ENCODE peak calls at places on chromosomes 3 and 15, in five cellular contexts. One of them, this sample, is unnamed.

GRCh38 chr15:70267879-70268278 is 170.2 kb upstream of the TLE3 start:
- DNase-seq in H1: no peak
- DNase-seq in mesenchymal stem cell: peak
- DNase-seq in neuronal stem cell: no peak
- DNase-seq in trophoblast cell: peak
- DNase-seq in this sample: no peak

GRCh38 chr3:36817806-36818205 is 53.5 kb upstream of the DCLK3 start:
- DNase-seq in H1: no peak
- DNase-seq in mesenchymal stem cell: no peak
- DNase-seq in neuronal stem cell: no peak
- DNase-seq in trophoblast cell: no peak
- DNase-seq in this sample: no peak

GRCh38 chr3:98350082-98350481 is 3.6 kb upstream of the OR5K4 start:
- DNase-seq in H1: no peak
- DNase-seq in mesenchymal stem cell: no peak
- DNase-seq in neuronal stem cell: no peak
- DNase-seq in trophoblast cell: no peak
- DNase-seq in this sample: no peak

GRCh38 chr15:61906961-61907752 is 153.1 kb downstream of the VPS13C start:
- DNase-seq in H1: no peak
- DNase-seq in mesenchymal stem cell: no peak
- DNase-seq in neuronal stem cell: no peak
- DNase-seq in trophoblast cell: no peak
- DNase-seq in this sample: no peak

GRCh38 chr3:124569761-124570160 is 160.5 kb upstream of the UMPS start:
- DNase-seq in H1: no peak
- DNase-seq in mesenchymal stem cell: no peak
- DNase-seq in neuronal stem cell: no peak
- DNase-seq in trophoblast cell: no peak
- DNase-seq in this sample: no peak

GRCh38 chr15:40471105-40471777 is 457 bp downstream of the CHST14 start:
- DNase-seq in H1: peak
- DNase-seq in mesenchymal stem cell: peak
- DNase-seq in neuronal stem cell: peak
- DNase-seq in trophoblast cell: no peak
- DNase-seq in this sample: peak

GRCh38 chr3:61927332-61927731 is 366.0 kb downstream of the PTPRG start:
- DNase-seq in H1: no peak
- DNase-seq in mesenchymal stem cell: no peak
- DNase-seq in neuronal stem cell: no peak
- DNase-seq in trophoblast cell: no peak
- DNase-seq in this sample: no peak

GRCh38 chr3:124606180-124606579 is 124.1 kb upstream of the UMPS start:
- DNase-seq in H1: no peak
- DNase-seq in mesenchymal stem cell: no peak
- DNase-seq in neuronal stem cell: no peak
- DNase-seq in trophoblast cell: no peak
- DNase-seq in this sample: no peak

GRCh38 chr3:61541694-61542093 is 19.7 kb upstream of the PTPRG start:
- DNase-seq in H1: no peak
- DNase-seq in mesenchymal stem cell: no peak
- DNase-seq in neuronal stem cell: no peak
- DNase-seq in trophoblast cell: no peak
- DNase-seq in this sample: no peak

GRCh38 chr3:57758686-57759085 is 2.6 kb downstream of the SLMAP start:
- DNase-seq in H1: no peak
- DNase-seq in mesenchymal stem cell: peak
- DNase-seq in neuronal stem cell: no peak
- DNase-seq in trophoblast cell: no peak
- DNase-seq in this sample: no peak

GRCh38 chr3:114121996-114122709 is 56.7 kb downstream of the DRD3 start:
- DNase-seq in H1: no peak
- DNase-seq in mesenchymal stem cell: peak
- DNase-seq in neuronal stem cell: no peak
- DNase-seq in trophoblast cell: no peak
- DNase-seq in this sample: no peak

GRCh38 chr3:44104668-44105321 is 136.9 kb upstream of the TOPAZ1 start:
- DNase-seq in H1: no peak
- DNase-seq in mesenchymal stem cell: peak
- DNase-seq in neuronal stem cell: no peak
- DNase-seq in trophoblast cell: peak
- DNase-seq in this sample: no peak

GRCh38 chr3:56758539-56758981 is 43.2 kb downstream of the ARHGEF3 start:
- DNase-seq in H1: no peak
- DNase-seq in mesenchymal stem cell: peak
- DNase-seq in neuronal stem cell: no peak
- DNase-seq in trophoblast cell: peak
- DNase-seq in this sample: no peak

GRCh38 chr15:60017538-60018199 is 13.6 kb downstream of the FOXB1 start:
- DNase-seq in H1: no peak
- DNase-seq in mesenchymal stem cell: no peak
- DNase-seq in neuronal stem cell: no peak
- DNase-seq in trophoblast cell: peak
- DNase-seq in this sample: no peak

GRCh38 chr3:52257911-52258310 is 12.4 kb downstream of the PPM1M start:
- DNase-seq in H1: no peak
- DNase-seq in mesenchymal stem cell: no peak
- DNase-seq in neuronal stem cell: no peak
- DNase-seq in trophoblast cell: no peak
- DNase-seq in this sample: no peak

GRCh38 chr15:55858661-55859060 is 115.7 kb upstream of the PRTG start:
- DNase-seq in H1: no peak
- DNase-seq in mesenchymal stem cell: peak
- DNase-seq in neuronal stem cell: no peak
- DNase-seq in trophoblast cell: no peak
- DNase-seq in this sample: no peak

GRCh38 chr3:52495096-52495495 is at the start of gene STAB1:
- DNase-seq in H1: no peak
- DNase-seq in mesenchymal stem cell: no peak
- DNase-seq in neuronal stem cell: no peak
- DNase-seq in trophoblast cell: no peak
- DNase-seq in this sample: no peak

GRCh38 chr15:25397110-25397509 is 41.7 kb downstream of the UBE3A start:
- DNase-seq in H1: no peak
- DNase-seq in mesenchymal stem cell: no peak
- DNase-seq in neuronal stem cell: no peak
- DNase-seq in trophoblast cell: no peak
- DNase-seq in this sample: no peak

DNA sequence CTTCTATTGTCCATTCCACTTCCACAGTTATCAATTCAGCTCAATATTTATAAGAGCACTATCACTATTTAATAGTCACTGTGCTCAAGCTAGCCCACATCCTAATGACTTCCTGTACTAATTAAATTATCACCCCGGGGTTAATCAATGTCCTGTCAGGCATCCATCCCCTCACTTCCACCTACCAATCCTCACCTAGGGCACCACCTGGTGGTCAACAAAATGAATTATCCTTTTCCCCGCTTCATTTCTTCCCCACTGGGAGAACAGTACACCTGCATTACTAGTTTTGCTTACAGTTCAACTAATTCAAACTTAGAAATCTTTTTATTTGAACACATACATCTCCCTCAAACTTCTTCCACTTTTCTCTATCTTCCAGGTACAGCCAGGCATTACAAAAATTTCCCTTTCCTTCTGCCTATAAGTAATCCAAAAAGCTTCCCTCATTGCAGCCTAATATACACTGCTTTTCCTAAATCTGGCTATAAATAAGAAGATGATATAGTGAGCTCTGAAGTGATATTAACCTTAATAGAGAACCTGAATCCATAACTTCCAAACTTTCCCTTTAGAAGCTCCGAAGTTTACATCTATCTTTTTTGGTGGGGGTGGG is 68.5 kb downstream of the TMCC1 start:
- DNase-seq in H1: peak
- DNase-seq in mesenchymal stem cell: peak
- DNase-seq in neuronal stem cell: peak
- DNase-seq in trophoblast cell: peak
- DNase-seq in this sample: peak
- H2BK12ac ChIP-seq in H1: no peak
- H2BK12ac ChIP-seq in mesenchymal stem cell: no peak
- H2BK12ac ChIP-seq in neuronal stem cell: no peak
- H2BK12ac ChIP-seq in trophoblast cell: no peak
- H2BK12ac ChIP-seq in this sample: no peak

DNA sequence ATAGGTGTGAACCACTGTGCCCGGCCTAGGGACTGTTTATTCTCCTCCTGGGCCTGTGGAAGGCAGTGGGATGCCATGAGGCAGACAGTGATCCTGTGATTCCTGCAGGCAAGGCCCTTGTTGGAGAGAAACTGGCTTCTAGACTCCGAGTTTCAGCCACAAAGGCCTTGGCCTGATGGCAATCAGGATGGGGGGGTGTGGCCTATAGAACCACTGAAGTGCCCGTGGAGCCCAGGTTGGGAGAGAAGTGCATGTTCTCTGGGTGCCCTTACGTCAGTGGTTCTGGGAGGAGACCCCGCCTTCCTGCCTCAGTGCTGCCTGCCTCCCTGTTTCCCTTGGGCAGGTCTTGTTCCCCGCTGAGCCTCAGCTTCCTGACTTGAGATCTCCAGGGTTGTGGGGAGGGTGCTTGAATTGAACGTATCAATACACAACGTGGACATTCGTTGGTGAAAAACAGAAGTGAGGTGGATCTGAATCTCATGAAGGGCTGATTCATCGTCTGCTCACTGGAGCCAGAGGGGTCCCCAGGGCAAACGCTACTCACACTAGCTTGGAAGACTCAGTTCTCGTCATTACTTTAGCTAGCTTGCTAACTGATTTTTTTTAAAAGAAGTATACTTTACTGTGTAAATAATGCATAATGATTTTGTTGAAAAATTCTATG is 31.8 kb downstream of the IRAK2 start:
- DNase-seq in H1: no peak
- DNase-seq in mesenchymal stem cell: peak
- DNase-seq in neuronal stem cell: no peak
- DNase-seq in trophoblast cell: no peak
- DNase-seq in this sample: no peak
- H3K27ac ChIP-seq in H1: no peak
- H3K27ac ChIP-seq in mesenchymal stem cell: peak
- H3K27ac ChIP-seq in neuronal stem cell: no peak
- H3K27ac ChIP-seq in trophoblast cell: no peak
- H3K27ac ChIP-seq in this sample: no peak

GRCh38 chr3:194329566-194329965 is 21.6 kb downstream of the CPN2 start:
- DNase-seq in H1: no peak
- DNase-seq in mesenchymal stem cell: no peak
- DNase-seq in neuronal stem cell: no peak
- DNase-seq in trophoblast cell: no peak
- DNase-seq in this sample: no peak

GRCh38 chr3:194328080-194328571 is 23.0 kb downstream of the CPN2 start:
- DNase-seq in H1: no peak
- DNase-seq in mesenchymal stem cell: peak
- DNase-seq in neuronal stem cell: no peak
- DNase-seq in trophoblast cell: peak
- DNase-seq in this sample: peak

GRCh38 chr3:194330160-194330559 is 21.0 kb downstream of the CPN2 start:
- DNase-seq in H1: no peak
- DNase-seq in mesenchymal stem cell: no peak
- DNase-seq in neuronal stem cell: no peak
- DNase-seq in trophoblast cell: no peak
- DNase-seq in this sample: no peak

GRCh38 chr3:194332858-194333211 is 18.3 kb downstream of the CPN2 start:
- DNase-seq in H1: no peak
- DNase-seq in mesenchymal stem cell: no peak
- DNase-seq in neuronal stem cell: no peak
- DNase-seq in trophoblast cell: no peak
- DNase-seq in this sample: no peak

DNA sequence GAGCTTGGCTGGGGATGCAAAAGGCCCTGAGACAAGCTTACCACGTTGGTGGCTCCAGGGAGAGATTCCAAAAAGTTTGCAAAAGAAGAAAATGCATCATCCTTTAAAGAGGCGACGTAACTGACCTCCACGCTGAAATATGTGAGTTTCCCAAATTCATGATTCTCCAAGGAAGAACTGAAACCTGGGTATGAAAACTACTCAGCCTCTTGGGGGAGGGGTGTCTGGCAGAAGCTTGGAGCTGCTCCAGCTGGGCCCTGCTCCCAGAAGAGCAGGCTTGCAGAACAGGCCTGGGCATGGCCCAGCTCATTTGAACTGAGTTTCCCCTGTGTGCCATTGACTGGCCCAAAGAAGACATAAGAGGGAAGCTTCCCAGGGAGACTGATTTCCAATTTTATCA is 20.5 kb downstream of the CPN2 start:
- DNase-seq in H1: no peak
- DNase-seq in mesenchymal stem cell: peak
- DNase-seq in neuronal stem cell: no peak
- DNase-seq in trophoblast cell: no peak
- DNase-seq in this sample: no peak
- H4K91ac ChIP-seq in H1: peak
- H4K91ac ChIP-seq in mesenchymal stem cell: no peak
- H4K91ac ChIP-seq in neuronal stem cell: no peak
- H4K91ac ChIP-seq in trophoblast cell: no peak
- H4K91ac ChIP-seq in this sample: no peak

DNA sequence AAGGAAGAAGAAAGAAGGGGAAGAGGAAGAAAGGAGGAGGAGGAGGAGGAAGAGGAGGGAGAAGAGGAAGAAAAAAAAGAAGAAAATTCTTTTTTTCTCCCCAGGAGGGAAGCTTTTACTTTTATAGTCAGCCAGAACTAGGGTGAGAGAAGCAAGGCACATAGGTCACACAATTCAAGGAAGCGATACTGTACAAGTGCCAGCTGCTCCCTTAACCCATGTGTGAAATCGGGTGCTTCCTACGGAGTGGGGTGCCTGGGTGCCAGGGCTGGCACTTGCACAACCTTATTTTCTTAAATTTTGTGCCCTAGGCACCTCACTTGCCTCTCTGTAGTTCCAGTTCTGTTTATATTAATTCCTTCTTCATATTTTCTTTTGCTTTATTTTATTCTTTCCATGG is 150.4 kb downstream of the LIPC start:
- DNase-seq in H1: no peak
- DNase-seq in mesenchymal stem cell: no peak
- DNase-seq in neuronal stem cell: no peak
- DNase-seq in trophoblast cell: no peak
- DNase-seq in this sample: no peak
- H2BK12ac ChIP-seq in H1: no peak
- H2BK12ac ChIP-seq in mesenchymal stem cell: no peak
- H2BK12ac ChIP-seq in neuronal stem cell: no peak
- H2BK12ac ChIP-seq in trophoblast cell: no peak
- H2BK12ac ChIP-seq in this sample: no peak

DNA sequence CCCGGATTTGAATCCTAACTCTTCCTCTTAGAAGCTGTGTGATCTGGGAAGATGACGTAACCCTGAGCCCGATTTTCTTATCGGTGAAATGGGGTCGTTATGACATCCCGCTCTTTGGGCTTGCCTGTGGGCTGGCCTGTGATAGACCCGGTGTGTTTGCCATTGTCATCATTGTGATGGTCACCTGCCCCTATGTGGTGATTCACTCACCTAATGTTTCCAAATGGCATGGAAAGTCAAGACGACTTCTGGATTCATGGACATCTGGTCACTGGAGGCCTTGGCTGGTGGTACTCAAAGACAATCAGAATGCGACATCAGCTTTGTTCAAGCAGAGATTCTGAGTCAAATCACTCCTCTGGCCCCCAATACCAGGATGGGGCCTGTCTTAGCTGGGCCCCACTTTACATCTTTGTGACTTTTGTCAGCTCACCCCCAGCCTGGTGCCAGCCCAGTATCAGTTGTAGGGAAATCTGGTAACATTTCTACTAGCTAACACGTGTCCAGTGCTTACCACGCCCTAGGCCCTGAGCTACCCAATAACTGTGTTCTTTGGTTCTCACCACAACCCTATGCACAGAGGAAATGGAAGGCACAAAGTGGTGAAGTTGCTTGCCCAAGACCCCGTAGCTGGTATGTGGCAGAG is 2.8 kb downstream of the TMEM43 start:
- DNase-seq in H1: no peak
- DNase-seq in mesenchymal stem cell: no peak
- DNase-seq in neuronal stem cell: no peak
- DNase-seq in trophoblast cell: peak
- DNase-seq in this sample: peak
- H3K27ac ChIP-seq in H1: no peak
- H3K27ac ChIP-seq in mesenchymal stem cell: no peak
- H3K27ac ChIP-seq in neuronal stem cell: no peak
- H3K27ac ChIP-seq in trophoblast cell: no peak
- H3K27ac ChIP-seq in this sample: no peak